ENCODE peak calls at places on chromosomes 16 and 17, in ten cellular contexts. One of them, this sample, is unnamed.
A peak's percentile ranks its signal among the peaks of the same experiment; 100 is the strongest.

GRCh38 chr17:15966183-15966878 is 21.4 kb downstream of the ADORA2B start:
- DNase-seq in AG04450: no peak
- DNase-seq in CD8-positive, alpha-beta memory T cell: peak; percentile 23
- DNase-seq in ovary: no peak
- DNase-seq in breast epithelium: no peak
- DNase-seq in brain microvascular endothelial cell: no peak
- DNase-seq in adipocyte: no peak
- DNase-seq in right atrium auricular region: no peak
- DNase-seq in psoas muscle: no peak
- DNase-seq in PC-3: peak; percentile 93
- DNase-seq in this sample: no peak

GRCh38 chr17:80774643-80775281 is 216.9 kb upstream of the CHMP6 start:
- DNase-seq in AG04450: no peak
- DNase-seq in CD8-positive, alpha-beta memory T cell: peak; percentile 34
- DNase-seq in ovary: no peak
- DNase-seq in breast epithelium: no peak
- DNase-seq in brain microvascular endothelial cell: no peak
- DNase-seq in adipocyte: no peak
- DNase-seq in right atrium auricular region: no peak
- DNase-seq in psoas muscle: no peak
- DNase-seq in PC-3: no peak
- DNase-seq in this sample: no peak

GRCh38 chr16:71367243-71367976 is 8.9 kb downstream of the CALB2 start:
- DNase-seq in AG04450: no peak
- DNase-seq in CD8-positive, alpha-beta memory T cell: no peak
- DNase-seq in ovary: no peak
- DNase-seq in breast epithelium: no peak
- DNase-seq in brain microvascular endothelial cell: peak; percentile 24
- DNase-seq in adipocyte: peak; percentile 31
- DNase-seq in right atrium auricular region: no peak
- DNase-seq in psoas muscle: peak; percentile 27
- DNase-seq in PC-3: peak; percentile 52
- DNase-seq in this sample: no peak

GRCh38 chr17:58569216-58569615 is 54.8 kb upstream of the MTMR4 start:
- DNase-seq in AG04450: no peak
- DNase-seq in CD8-positive, alpha-beta memory T cell: no peak
- DNase-seq in ovary: no peak
- DNase-seq in breast epithelium: no peak
- DNase-seq in brain microvascular endothelial cell: no peak
- DNase-seq in adipocyte: no peak
- DNase-seq in right atrium auricular region: no peak
- DNase-seq in psoas muscle: no peak
- DNase-seq in PC-3: no peak
- DNase-seq in this sample: no peak

GRCh38 chr16:89289428-89290395 is 72.2 kb downstream of the ZNF778 start:
- DNase-seq in AG04450: peak; percentile 21
- DNase-seq in CD8-positive, alpha-beta memory T cell: peak; percentile 63
- DNase-seq in ovary: peak; percentile 71
- DNase-seq in breast epithelium: no peak
- DNase-seq in brain microvascular endothelial cell: peak; percentile 54
- DNase-seq in adipocyte: peak; percentile 82
- DNase-seq in right atrium auricular region: peak; percentile 76
- DNase-seq in psoas muscle: peak; percentile 75
- DNase-seq in PC-3: peak; percentile 71
- DNase-seq in this sample: no peak

GRCh38 chr17:47317119-47317518 is 6.6 kb upstream of the EFCAB13 start:
- DNase-seq in AG04450: no peak
- DNase-seq in CD8-positive, alpha-beta memory T cell: no peak
- DNase-seq in ovary: no peak
- DNase-seq in breast epithelium: no peak
- DNase-seq in brain microvascular endothelial cell: no peak
- DNase-seq in adipocyte: no peak
- DNase-seq in right atrium auricular region: no peak
- DNase-seq in psoas muscle: peak; percentile 33
- DNase-seq in PC-3: no peak
- DNase-seq in this sample: no peak

GRCh38 chr17:55760643-55761355 is 9.9 kb downstream of the PCTP start:
- DNase-seq in AG04450: no peak
- DNase-seq in CD8-positive, alpha-beta memory T cell: no peak
- DNase-seq in ovary: no peak
- DNase-seq in breast epithelium: no peak
- DNase-seq in brain microvascular endothelial cell: no peak
- DNase-seq in adipocyte: no peak
- DNase-seq in right atrium auricular region: no peak
- DNase-seq in psoas muscle: no peak
- DNase-seq in PC-3: no peak
- DNase-seq in this sample: no peak

GRCh38 chr16:6335072-6335471 is 997.6 kb upstream of the RBFOX1 start:
- DNase-seq in AG04450: no peak
- DNase-seq in CD8-positive, alpha-beta memory T cell: no peak
- DNase-seq in ovary: no peak
- DNase-seq in breast epithelium: no peak
- DNase-seq in brain microvascular endothelial cell: peak; percentile 23
- DNase-seq in adipocyte: peak; percentile 1
- DNase-seq in right atrium auricular region: no peak
- DNase-seq in psoas muscle: no peak
- DNase-seq in PC-3: peak; percentile 5
- DNase-seq in this sample: no peak

GRCh38 chr17:48961516-48962233 is 6.7 kb downstream of the GIP start:
- DNase-seq in AG04450: no peak
- DNase-seq in CD8-positive, alpha-beta memory T cell: no peak
- DNase-seq in ovary: no peak
- DNase-seq in breast epithelium: no peak
- DNase-seq in brain microvascular endothelial cell: peak; percentile 72
- DNase-seq in adipocyte: peak; percentile 59
- DNase-seq in right atrium auricular region: no peak
- DNase-seq in psoas muscle: no peak
- DNase-seq in PC-3: peak; percentile 64
- DNase-seq in this sample: no peak

GRCh38 chr17:83053021-83053778 is 26.2 kb upstream of the METRNL start:
- DNase-seq in AG04450: no peak
- DNase-seq in CD8-positive, alpha-beta memory T cell: no peak
- DNase-seq in ovary: no peak
- DNase-seq in breast epithelium: no peak
- DNase-seq in brain microvascular endothelial cell: no peak
- DNase-seq in adipocyte: no peak
- DNase-seq in right atrium auricular region: no peak
- DNase-seq in psoas muscle: no peak
- DNase-seq in PC-3: no peak
- DNase-seq in this sample: no peak

GRCh38 chr17:57940653-57941329 is 14.4 kb downstream of the CUEDC1 start:
- DNase-seq in AG04450: no peak
- DNase-seq in CD8-positive, alpha-beta memory T cell: no peak
- DNase-seq in ovary: no peak
- DNase-seq in breast epithelium: peak; percentile 45
- DNase-seq in brain microvascular endothelial cell: no peak
- DNase-seq in adipocyte: no peak
- DNase-seq in right atrium auricular region: no peak
- DNase-seq in psoas muscle: peak; percentile 47
- DNase-seq in PC-3: peak; percentile 86
- DNase-seq in this sample: no peak

GRCh38 chr16:73086108-73086507 is 38.2 kb upstream of the ZFHX3 start:
- DNase-seq in AG04450: no peak
- DNase-seq in CD8-positive, alpha-beta memory T cell: no peak
- DNase-seq in ovary: no peak
- DNase-seq in breast epithelium: no peak
- DNase-seq in brain microvascular endothelial cell: no peak
- DNase-seq in adipocyte: no peak
- DNase-seq in right atrium auricular region: no peak
- DNase-seq in psoas muscle: no peak
- DNase-seq in PC-3: no peak
- DNase-seq in this sample: no peak

GRCh38 chr17:59534583-59534982 is 30.8 kb upstream of the DHX40 start:
- DNase-seq in AG04450: no peak
- DNase-seq in CD8-positive, alpha-beta memory T cell: no peak
- DNase-seq in ovary: no peak
- DNase-seq in breast epithelium: no peak
- DNase-seq in brain microvascular endothelial cell: no peak
- DNase-seq in adipocyte: no peak
- DNase-seq in right atrium auricular region: no peak
- DNase-seq in psoas muscle: no peak
- DNase-seq in PC-3: peak; percentile 46
- DNase-seq in this sample: no peak

GRCh38 chr17:82338858-82339633 is 5.5 kb upstream of the SECTM1 start:
- DNase-seq in AG04450: peak; percentile 30
- DNase-seq in CD8-positive, alpha-beta memory T cell: no peak
- DNase-seq in ovary: peak; percentile 47
- DNase-seq in breast epithelium: peak; percentile 68
- DNase-seq in brain microvascular endothelial cell: peak; percentile 72
- DNase-seq in adipocyte: peak; percentile 68
- DNase-seq in right atrium auricular region: peak; percentile 71
- DNase-seq in psoas muscle: no peak
- DNase-seq in PC-3: peak; percentile 89
- DNase-seq in this sample: no peak

GRCh38 chr16:1403733-1404132 is 10.8 kb downstream of the UNKL start:
- DNase-seq in AG04450: no peak
- DNase-seq in CD8-positive, alpha-beta memory T cell: no peak
- DNase-seq in ovary: no peak
- DNase-seq in breast epithelium: no peak
- DNase-seq in brain microvascular endothelial cell: no peak
- DNase-seq in adipocyte: no peak
- DNase-seq in right atrium auricular region: no peak
- DNase-seq in psoas muscle: no peak
- DNase-seq in PC-3: no peak
- DNase-seq in this sample: no peak

GRCh38 chr17:80270104-80270503 is 9.5 kb downstream of the RNF213 start:
- DNase-seq in AG04450: no peak
- DNase-seq in CD8-positive, alpha-beta memory T cell: no peak
- DNase-seq in ovary: no peak
- DNase-seq in breast epithelium: no peak
- DNase-seq in brain microvascular endothelial cell: no peak
- DNase-seq in adipocyte: no peak
- DNase-seq in right atrium auricular region: no peak
- DNase-seq in psoas muscle: no peak
- DNase-seq in PC-3: no peak
- DNase-seq in this sample: no peak

GRCh38 chr16:23155445-23156049 is 6.3 kb upstream of the USP31 start:
- DNase-seq in AG04450: no peak
- DNase-seq in CD8-positive, alpha-beta memory T cell: no peak
- DNase-seq in ovary: no peak
- DNase-seq in breast epithelium: no peak
- DNase-seq in brain microvascular endothelial cell: no peak
- DNase-seq in adipocyte: no peak
- DNase-seq in right atrium auricular region: no peak
- DNase-seq in psoas muscle: no peak
- DNase-seq in PC-3: peak; percentile 37
- DNase-seq in this sample: no peak

GRCh38 chr16:30585022-30585399 is 486 bp downstream of the ZNF785 start:
- DNase-seq in AG04450: no peak
- DNase-seq in CD8-positive, alpha-beta memory T cell: no peak
- DNase-seq in ovary: no peak
- DNase-seq in breast epithelium: no peak
- DNase-seq in brain microvascular endothelial cell: peak; percentile 3
- DNase-seq in adipocyte: no peak
- DNase-seq in right atrium auricular region: no peak
- DNase-seq in psoas muscle: no peak
- DNase-seq in PC-3: peak; percentile 4
- DNase-seq in this sample: no peak

GRCh38 chr16:3182608-3183444 is 5.2 kb upstream of the OR1F1 start:
- DNase-seq in AG04450: no peak
- DNase-seq in CD8-positive, alpha-beta memory T cell: peak; percentile 40
- DNase-seq in ovary: no peak
- DNase-seq in breast epithelium: no peak
- DNase-seq in brain microvascular endothelial cell: peak; percentile 68
- DNase-seq in adipocyte: peak; percentile 63
- DNase-seq in right atrium auricular region: no peak
- DNase-seq in psoas muscle: no peak
- DNase-seq in PC-3: peak; percentile 52
- DNase-seq in this sample: no peak
- H3K4me3 ChIP-seq in AG04450: peak overlapping the region; percentile 58
- H3K4me3 ChIP-seq in CD8-positive, alpha-beta memory T cell: peak overlapping the region; percentile 50
- H3K4me3 ChIP-seq in ovary: no peak overlapping the region
- H3K4me3 ChIP-seq in breast epithelium: peak overlapping the region; percentile 0
- H3K4me3 ChIP-seq in brain microvascular endothelial cell: peak overlapping the region; percentile 65
- H3K4me3 ChIP-seq in adipocyte: peak overlapping the region; percentile 77
- H3K4me3 ChIP-seq in right atrium auricular region: peak overlapping the region; percentile 33
- H3K4me3 ChIP-seq in psoas muscle: peak overlapping the region; percentile 41
- H3K4me3 ChIP-seq in PC-3: no peak overlapping the region
- H3K4me3 ChIP-seq in this sample: peak overlapping the region; percentile 64

DNA sequence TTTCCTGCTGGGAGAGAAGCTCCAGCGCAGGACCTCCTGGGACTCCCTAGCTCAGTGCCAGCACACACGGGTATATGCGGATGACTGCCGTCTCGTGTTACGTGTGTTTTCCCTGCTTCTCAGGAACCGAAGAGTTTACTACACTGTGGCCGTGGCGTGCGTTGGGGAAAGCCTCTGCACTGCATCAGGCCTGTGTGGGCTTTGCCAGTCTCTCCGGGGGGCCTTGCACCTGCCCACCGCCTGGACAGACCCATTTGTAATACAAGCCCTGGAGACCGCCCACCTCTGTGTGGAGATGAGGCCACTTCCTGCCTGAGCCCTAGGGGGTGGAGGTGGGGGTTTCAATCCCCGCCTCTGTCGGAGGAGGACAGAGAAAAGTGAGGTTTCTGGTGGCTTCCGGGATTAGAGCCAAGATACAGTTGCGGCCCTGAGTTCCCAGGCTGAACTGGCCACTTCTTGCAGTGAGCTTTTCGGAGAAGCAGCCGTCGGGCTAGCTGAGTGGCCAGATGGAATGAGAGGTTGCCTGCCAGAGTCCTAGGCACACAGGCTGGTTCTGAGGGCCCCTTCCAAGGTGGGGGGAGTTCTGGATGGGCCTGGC is 43.4 kb upstream of the GSE1 start:
- DNase-seq in AG04450: no peak
- DNase-seq in CD8-positive, alpha-beta memory T cell: peak; percentile 50
- DNase-seq in ovary: no peak
- DNase-seq in breast epithelium: peak; percentile 39
- DNase-seq in brain microvascular endothelial cell: peak; percentile 81
- DNase-seq in adipocyte: no peak
- DNase-seq in right atrium auricular region: no peak
- DNase-seq in psoas muscle: no peak
- DNase-seq in PC-3: peak; percentile 29
- DNase-seq in this sample: no peak
- H3K4me3 ChIP-seq in AG04450: no peak overlapping the region
- H3K4me3 ChIP-seq in CD8-positive, alpha-beta memory T cell: peak overlapping the region; percentile 48
- H3K4me3 ChIP-seq in ovary: no peak overlapping the region
- H3K4me3 ChIP-seq in breast epithelium: no peak overlapping the region
- H3K4me3 ChIP-seq in brain microvascular endothelial cell: no peak overlapping the region
- H3K4me3 ChIP-seq in adipocyte: no peak overlapping the region
- H3K4me3 ChIP-seq in right atrium auricular region: no peak overlapping the region
- H3K4me3 ChIP-seq in psoas muscle: no peak overlapping the region
- H3K4me3 ChIP-seq in PC-3: no peak overlapping the region
- H3K4me3 ChIP-seq in this sample: no peak overlapping the region

GRCh38 chr16:47787695-47788094 is 326.6 kb downstream of the PHKB start:
- DNase-seq in AG04450: no peak
- DNase-seq in CD8-positive, alpha-beta memory T cell: no peak
- DNase-seq in ovary: no peak
- DNase-seq in breast epithelium: no peak
- DNase-seq in brain microvascular endothelial cell: peak; percentile 14
- DNase-seq in adipocyte: peak; percentile 42
- DNase-seq in right atrium auricular region: no peak
- DNase-seq in psoas muscle: no peak
- DNase-seq in PC-3: peak; percentile 24
- DNase-seq in this sample: no peak
- H3K4me3 ChIP-seq in AG04450: no peak overlapping the region
- H3K4me3 ChIP-seq in CD8-positive, alpha-beta memory T cell: no peak overlapping the region
- H3K4me3 ChIP-seq in ovary: no peak overlapping the region
- H3K4me3 ChIP-seq in breast epithelium: no peak overlapping the region
- H3K4me3 ChIP-seq in brain microvascular endothelial cell: no peak overlapping the region
- H3K4me3 ChIP-seq in adipocyte: no peak overlapping the region
- H3K4me3 ChIP-seq in right atrium auricular region: no peak overlapping the region
- H3K4me3 ChIP-seq in psoas muscle: no peak overlapping the region
- H3K4me3 ChIP-seq in PC-3: no peak overlapping the region
- H3K4me3 ChIP-seq in this sample: no peak overlapping the region

GRCh38 chr16:81094771-81095251 is 1.4 kb downstream of the GCSH start:
- DNase-seq in AG04450: no peak
- DNase-seq in CD8-positive, alpha-beta memory T cell: no peak
- DNase-seq in ovary: peak; percentile 17
- DNase-seq in breast epithelium: no peak
- DNase-seq in brain microvascular endothelial cell: no peak
- DNase-seq in adipocyte: peak; percentile 43
- DNase-seq in right atrium auricular region: no peak
- DNase-seq in psoas muscle: no peak
- DNase-seq in PC-3: no peak
- DNase-seq in this sample: no peak
- H3K4me3 ChIP-seq in AG04450: peak overlapping the region; percentile 73
- H3K4me3 ChIP-seq in CD8-positive, alpha-beta memory T cell: no peak overlapping the region
- H3K4me3 ChIP-seq in ovary: no peak overlapping the region
- H3K4me3 ChIP-seq in breast epithelium: no peak overlapping the region
- H3K4me3 ChIP-seq in brain microvascular endothelial cell: peak overlapping the region; percentile 75
- H3K4me3 ChIP-seq in adipocyte: peak overlapping the region; percentile 93
- H3K4me3 ChIP-seq in right atrium auricular region: peak overlapping the region; percentile 83
- H3K4me3 ChIP-seq in psoas muscle: peak overlapping the region; percentile 90
- H3K4me3 ChIP-seq in PC-3: peak overlapping the region; percentile 91
- H3K4me3 ChIP-seq in this sample: peak overlapping the region; percentile 75